ENCODE peak calls at places on chromosomes 16 and 17, in nine cellular contexts. N is breast epithelium; Q is cardiac muscle cell; K is aorta; A is GM23338; O is K562; B is PC-9; H is CD8-positive, alpha-beta memory T cell; E is CD8-positive, alpha-beta T cell. Z is an unnamed sample.

GRCh38 chr16:4538386-4539235 is at the start of gene CDIP1:
- DNase-seq in N (peak; percentile 99), Q (peak; percentile 95), K (peak; percentile 99), A (peak; percentile 99), O (peak; percentile 62), B (peak; percentile 85), H (peak; percentile 91), E (peak; percentile 95), Z (peak; percentile 99)

GRCh38 chr16:29943846-29944669 is 17.8 kb upstream of the TMEM219 start:
- DNase-seq in N (no peak), Q (peak; percentile 27), K (peak; percentile 66), A (peak; percentile 80), O (peak; percentile 76), B (peak; percentile 99), H (no peak), E (no peak), Z (no peak)

GRCh38 chr16:457732-458400 is 32.4 kb downstream of the RAB11FIP3 start:
- DNase-seq in N (no peak), Q (peak; percentile 47), K (no peak), A (peak; percentile 61), O (no peak), B (no peak), H (no peak), E (no peak), Z (no peak)

GRCh38 chr17:48484850-48485249 is 46.0 kb downstream of the HOXB1 start:
- DNase-seq in N (no peak), Q (no peak), K (no peak), A (no peak), O (no peak), B (peak; percentile 73), H (no peak), E (no peak), Z (no peak)

GRCh38 chr16:88346680-88347505 is 35.9 kb upstream of the ZNF469 start:
- DNase-seq in N (no peak), Q (no peak), K (peak; percentile 66), A (no peak), O (no peak), B (no peak), H (no peak), E (no peak), Z (no peak)

GRCh38 chr16:50024207-50024606 is 818 bp upstream of the CNEP1R1 start:
- DNase-seq in N (no peak), Q (no peak), K (peak; percentile 35), A (no peak), O (no peak), B (no peak), H (no peak), E (no peak), Z (no peak)

GRCh38 chr16:30941600-30942420 is 7.1 kb upstream of the ORAI3 start:
- DNase-seq in N (peak; percentile 78), Q (peak; percentile 77), K (peak; percentile 89), A (peak; percentile 89), O (peak; percentile 89), B (peak; percentile 63), H (peak; percentile 62), E (peak; percentile 62), Z (peak; percentile 90)

GRCh38 chr17:78168906-78169793 is 769 bp downstream of the SYNGR2 start:
- DNase-seq in N (peak; percentile 82), Q (peak; percentile 67), K (peak; percentile 86), A (peak; percentile 83), O (no peak), B (no peak), H (peak; percentile 68), E (peak; percentile 53), Z (peak; percentile 86)

GRCh38 chr17:9256944-9257629 is 235.8 kb downstream of the NTN1 start:
- DNase-seq in N (no peak), Q (no peak), K (no peak), A (no peak), O (no peak), B (no peak), H (no peak), E (no peak), Z (no peak)

GRCh38 chr16:54493594-54493993 is 207.0 kb upstream of the IRX3 start:
- DNase-seq in N (no peak), Q (no peak), K (no peak), A (no peak), O (no peak), B (no peak), H (no peak), E (no peak), Z (no peak)

GRCh38 chr16:645852-646678 is 3.1 kb upstream of the WDR90 start:
- DNase-seq in N (no peak), Q (no peak), K (no peak), A (peak; percentile 65), O (no peak), B (peak; percentile 66), H (no peak), E (no peak), Z (peak; percentile 84)

GRCh38 chr16:88354229-88355092 is 28.3 kb upstream of the ZNF469 start:
- DNase-seq in N (no peak), Q (no peak), K (peak; percentile 71), A (no peak), O (no peak), B (no peak), H (no peak), E (no peak), Z (no peak)

DNA sequence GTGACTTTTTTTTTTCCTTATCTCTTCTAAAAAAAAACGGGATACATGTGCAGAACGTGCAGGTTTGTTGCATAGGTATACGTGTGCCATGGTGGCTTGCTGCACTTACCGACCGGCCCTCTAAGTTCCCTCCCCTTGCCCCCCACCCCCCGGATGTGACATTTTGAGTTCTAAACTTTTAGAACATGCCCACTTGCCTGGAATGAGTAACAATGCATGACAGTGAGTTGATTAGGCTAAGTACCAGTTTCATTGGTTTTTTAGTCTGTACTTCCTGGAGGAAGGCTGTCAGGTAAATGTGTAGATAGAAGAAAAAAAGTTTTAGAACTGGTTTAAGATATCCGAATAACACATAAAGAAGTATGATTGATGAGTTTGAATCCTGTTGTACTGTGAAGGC is 4.0 kb downstream of the BPTF start:
- DNase-seq in N (no peak), Q (no peak), K (no peak), A (peak; percentile 27), O (no peak), B (no peak), H (no peak), E (peak; percentile 22), Z (no peak)
- H3K27ac ChIP-seq in N (no peak overlapping the region), Q (peak overlapping the region; percentile 89), K (no peak overlapping the region), A (no peak overlapping the region), O (no peak overlapping the region), B (no peak overlapping the region), H (no peak overlapping the region), E (no peak overlapping the region), Z (no peak overlapping the region)

GRCh38 chr16:81444448-81445121 is at the start of gene CMIP:
- DNase-seq in N (peak; percentile 79), Q (peak; percentile 92), K (peak; percentile 95), A (peak; percentile 86), O (peak; percentile 98), B (no peak), H (peak; percentile 76), E (peak; percentile 83), Z (peak; percentile 94)

GRCh38 chr16:81440888-81441663 is 3.5 kb upstream of the CMIP start:
- DNase-seq in N (no peak), Q (no peak), K (no peak), A (no peak), O (no peak), B (peak; percentile 44), H (no peak), E (no peak), Z (no peak)

GRCh38 chr16:81443688-81444447 is 740 bp upstream of the CMIP start:
- DNase-seq in N (peak; percentile 58), Q (no peak), K (peak; percentile 84), A (peak; percentile 54), O (no peak), B (no peak), H (no peak), E (no peak), Z (peak; percentile 79)

GRCh38 chr16:81442220-81442908 is 2.2 kb upstream of the CMIP start:
- DNase-seq in N (no peak), Q (no peak), K (no peak), A (no peak), O (no peak), B (no peak), H (no peak), E (peak; percentile 36), Z (no peak)

DNA sequence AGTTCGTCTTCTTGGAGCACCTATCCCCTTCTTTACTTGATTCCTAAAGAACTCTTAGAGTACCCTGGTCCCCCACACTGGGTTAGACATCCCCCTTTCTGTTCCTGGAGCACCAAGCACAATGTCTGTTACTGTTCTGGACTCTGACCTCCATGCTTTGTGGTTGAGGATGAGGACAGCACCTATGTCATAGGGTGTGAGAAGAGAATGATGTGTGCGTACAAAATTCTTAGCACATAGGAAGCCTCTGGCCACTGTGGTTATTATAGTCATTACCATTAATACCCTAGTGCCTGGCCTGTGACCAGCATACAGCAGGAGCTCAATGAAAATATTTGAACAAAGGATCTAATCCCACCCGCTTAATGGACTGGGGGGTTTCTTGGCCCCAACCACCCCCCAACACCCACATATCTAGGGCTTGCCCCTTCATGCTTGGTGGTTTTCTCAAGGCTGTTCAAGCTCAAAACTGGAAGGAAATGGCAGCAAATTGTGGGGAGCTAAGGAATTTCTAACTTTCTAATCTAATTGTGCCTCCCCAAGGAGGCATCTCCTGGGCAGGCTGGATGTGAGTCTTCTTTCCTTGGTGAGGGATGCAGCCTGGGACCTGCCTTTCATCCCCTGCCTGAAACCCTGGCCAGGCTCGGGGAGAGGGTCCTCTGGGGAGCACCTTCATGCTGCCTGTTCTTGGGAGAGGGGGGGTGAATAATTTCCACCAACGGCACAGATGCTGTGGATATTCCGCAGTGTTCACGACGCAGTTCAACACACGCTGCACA is 1.5 kb upstream of the CMIP start:
- DNase-seq in N (no peak), Q (no peak), K (no peak), A (no peak), O (no peak), B (no peak), H (no peak), E (no peak), Z (no peak)
- H3K4me3 ChIP-seq in N (no peak overlapping the region), Q (no peak overlapping the region), K (no peak overlapping the region), A (peak overlapping the region; percentile 80), O (no peak overlapping the region), B (no peak overlapping the region), H (no peak overlapping the region), E (no peak overlapping the region), Z (no peak overlapping the region)

GRCh38 chr17:59638553-59638952 is 18.9 kb downstream of the CLTC start:
- DNase-seq in N (no peak), Q (no peak), K (no peak), A (no peak), O (no peak), B (no peak), H (no peak), E (no peak), Z (no peak)
- H3K27ac ChIP-seq in N (no peak overlapping the region), Q (peak overlapping the region; percentile 25), K (no peak overlapping the region), A (no peak overlapping the region), O (no peak overlapping the region), B (no peak overlapping the region), H (no peak overlapping the region), E (no peak overlapping the region), Z (no peak overlapping the region)

DNA sequence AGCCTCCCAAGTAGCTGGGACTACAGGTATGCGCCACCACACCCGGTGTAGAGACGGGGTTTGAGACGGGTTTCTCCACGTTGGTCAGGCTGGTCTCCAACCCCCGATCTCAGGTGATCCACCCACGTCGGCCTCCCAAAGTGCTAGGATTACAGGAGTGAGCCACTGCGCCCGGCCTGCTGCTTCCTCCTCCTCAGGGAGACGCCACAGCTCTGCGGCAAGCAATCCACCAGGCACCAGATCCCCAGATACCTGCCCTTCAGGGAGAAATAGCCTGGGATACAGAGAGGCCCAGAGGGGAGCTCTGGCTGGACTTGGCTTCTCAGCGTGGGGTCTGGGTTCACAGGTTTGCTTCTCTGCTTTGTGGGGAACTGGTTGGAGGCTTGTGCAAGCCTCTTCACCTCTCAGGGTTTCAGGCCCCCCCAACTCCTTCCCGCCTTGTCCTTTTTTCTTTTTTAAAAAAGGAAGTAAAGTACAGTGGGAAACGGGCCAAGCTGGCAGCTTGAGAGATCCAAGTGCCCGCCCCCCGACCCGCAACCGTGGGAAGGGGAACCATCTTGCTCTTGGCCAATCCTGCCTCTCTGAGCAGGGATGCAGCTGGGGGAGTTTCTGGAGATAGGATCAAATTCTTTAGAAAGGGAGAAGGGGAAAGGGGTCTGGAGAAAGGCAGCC is 2.6 kb upstream of the SPHK1 start:
- DNase-seq in N (no peak), Q (no peak), K (no peak), A (peak; percentile 33), O (no peak), B (no peak), H (no peak), E (no peak), Z (no peak)
- H3K4me3 ChIP-seq in N (peak overlapping the region; percentile 66), Q (no peak overlapping the region), K (no peak overlapping the region), A (peak overlapping the region; percentile 84), O (no peak overlapping the region), B (no peak overlapping the region), H (no peak overlapping the region), E (no peak overlapping the region), Z (peak overlapping the region; percentile 68)

Z was measured in upper lobe of right lung.